ENCODE peak calls at places on chromosomes 6 and 20, in six cellular contexts. F is T1000, X is left kidney, Z is OCI-M1, B is NCI-H345, G is EL. E is an unnamed sample.

GRCh38 chr6:31525553-31525931 is 3.2 kb upstream of the MCCD1 start:
- DNase-seq in F (no peak), X (no peak), Z (no peak), B (no peak), G (no peak), E (no peak)

GRCh38 chr20:15705975-15706374 is 867.3 kb downstream of the KIF16B start:
- DNase-seq in F (no peak), X (no peak), Z (no peak), B (no peak), G (no peak), E (no peak)

GRCh38 chr6:34543421-34543820 is 12.7 kb downstream of the SPDEF start:
- DNase-seq in F (no peak), X (no peak), Z (no peak), B (no peak), G (peak; percentile 88), E (no peak)

GRCh38 chr20:59001068-59001448 is 6.0 kb downstream of the CTSZ start:
- DNase-seq in F (no peak), X (no peak), Z (no peak), B (no peak), G (no peak), E (no peak)

GRCh38 chr20:48600470-48600945 is 227.3 kb downstream of the PREX1 start:
- DNase-seq in F (no peak), X (no peak), Z (no peak), B (peak; percentile 52), G (no peak), E (no peak)

GRCh38 chr6:32424584-32424983 is 15.1 kb upstream of the HLA-DRA start:
- DNase-seq in F (no peak), X (no peak), Z (no peak), B (no peak), G (no peak), E (no peak)

GRCh38 chr6:89792881-89793280 is 26.7 kb downstream of the MDN1 start:
- DNase-seq in F (no peak), X (peak; percentile 54), Z (peak; percentile 93), B (peak; percentile 2), G (peak; percentile 22), E (no peak)

GRCh38 chr6:34671801-34672656 is 24.5 kb downstream of the ILRUN start:
- DNase-seq in F (no peak), X (no peak), Z (peak; percentile 70), B (no peak), G (peak; percentile 72), E (no peak)

GRCh38 chr20:56995635-56996075 is 270.8 kb downstream of the BMP7 start:
- DNase-seq in F (no peak), X (peak; percentile 74), Z (peak; percentile 5), B (peak; percentile 24), G (no peak), E (no peak)

GRCh38 chr6:147699637-147700036 is 191.1 kb downstream of the SAMD5 start:
- DNase-seq in F (no peak), X (no peak), Z (no peak), B (no peak), G (peak; percentile 62), E (no peak)

GRCh38 chr20:37673429-37673828 is 20.4 kb upstream of the CTNNBL1 start:
- DNase-seq in F (no peak), X (peak; percentile 45), Z (no peak), B (no peak), G (no peak), E (no peak)

GRCh38 chr6:168441434-168442391 is 729 bp downstream of the SMOC2 start:
- DNase-seq in F (no peak), X (peak; percentile 85), Z (no peak), B (no peak), G (no peak), E (no peak)

GRCh38 chr6:52221302-52221701 is 23.0 kb downstream of the IL17F start:
- DNase-seq in F (peak; percentile 5), X (no peak), Z (peak; percentile 97), B (no peak), G (no peak), E (no peak)

GRCh38 chr6:47743744-47744143 is 38.1 kb upstream of the OPN5 start:
- DNase-seq in F (no peak), X (no peak), Z (no peak), B (no peak), G (peak; percentile 6), E (no peak)

GRCh38 chr6:116779569-116780164 is 14.1 kb upstream of the FAM162B start:
- DNase-seq in F (no peak), X (peak; percentile 66), Z (peak; percentile 89), B (peak; percentile 25), G (peak; percentile 37), E (peak; percentile 6)

GRCh38 chr6:5341845-5342244 is 80.5 kb downstream of the FARS2 start:
- DNase-seq in F (no peak), X (no peak), Z (no peak), B (no peak), G (no peak), E (no peak)

GRCh38 chr6:118853408-118853807 is 40.5 kb upstream of the ASF1A start:
- DNase-seq in F (no peak), X (no peak), Z (no peak), B (no peak), G (no peak), E (no peak)

GRCh38 chr20:37389241-37389747 is 43.4 kb downstream of the SRC start:
- DNase-seq in F (no peak), X (no peak), Z (no peak), B (no peak), G (no peak), E (no peak)

GRCh38 chr6:35139924-35140524 is 1.1 kb downstream of the TCP11 start:
- DNase-seq in F (no peak), X (peak; percentile 89), Z (peak; percentile 84), B (peak; percentile 57), G (peak; percentile 74), E (peak; percentile 63)

GRCh38 chr20:25865715-25866656 is 169.3 kb upstream of the ZNF337 start:
- DNase-seq in F (peak; percentile 19), X (peak; percentile 91), Z (peak; percentile 34), B (peak; percentile 77), G (peak; percentile 82), E (peak; percentile 77)

GRCh38 chr6:166541366-166541765 is 45.1 kb downstream of the RAMACL start:
- DNase-seq in F (no peak), X (no peak), Z (no peak), B (no peak), G (no peak), E (no peak)

GRCh38 chr6:81265106-81265505 is 487.4 kb downstream of the TENT5A start:
- DNase-seq in F (no peak), X (no peak), Z (no peak), B (no peak), G (peak; percentile 83), E (no peak)

GRCh38 chr6:28380381-28380780 is 19.2 kb downstream of the ZSCAN12 start:
- DNase-seq in F (no peak), X (no peak), Z (no peak), B (no peak), G (no peak), E (no peak)

GRCh38 chr6:36374194-36374593 is 13.3 kb downstream of the ETV7 start:
- DNase-seq in F (no peak), X (no peak), Z (no peak), B (no peak), G (no peak), E (no peak)

GRCh38 chr6:111761783-111762312 is 111.4 kb downstream of the FYN start:
- DNase-seq in F (no peak), X (no peak), Z (no peak), B (no peak), G (no peak), E (no peak)

GRCh38 chr20:588932-589672 is 21.0 kb downstream of the TCF15 start:
- DNase-seq in F (no peak), X (no peak), Z (peak; percentile 27), B (no peak), G (no peak), E (no peak)

GRCh38 chr6:142478117-142478516 is 176.3 kb downstream of the ADGRG6 start:
- DNase-seq in F (no peak), X (no peak), Z (peak; percentile 76), B (no peak), G (peak; percentile 74), E (no peak)